ENCODE peak calls at places on chromosomes 5 and 9, in ten cellular contexts. V, C, B, X, D, N, H, Z, A and T are unnamed samples. For H3K4me1, the result is how much of the 10 kb centered on the place peaks cover.

GRCh38 chr5:145777445-145778063 is 57.6 kb downstream of the PRELID2 start:
- DNase-seq in Z (no peak), X (no peak), D (no peak), A (no peak), B (no peak), C (no peak), V (no peak), N (no peak), H (no peak), T (no peak)

GRCh38 chr5:34570721-34571379 is 85.3 kb upstream of the RAI14 start:
- DNase-seq in D (no peak), N (no peak), B (no peak), A (no peak), H (no peak), V (no peak), C (no peak), X (no peak), Z (peak), T (no peak)

GRCh38 chr5:94017579-94017978 is 276.2 kb upstream of the POU5F2 start:
- DNase-seq in Z (peak), C (no peak), V (no peak), B (no peak), A (no peak), D (no peak), N (no peak), H (no peak), X (no peak), T (no peak)

GRCh38 chr5:16265141-16265540 is 85.5 kb upstream of the MARCHF11 start:
- DNase-seq in N (no peak), H (no peak), D (no peak), A (no peak), B (no peak), V (no peak), C (no peak), Z (no peak), X (no peak), T (no peak)

GRCh38 chr9:115109486-115109885 is 8.5 kb downstream of the TNC start:
- DNase-seq in Z (peak), H (no peak), D (no peak), V (no peak), X (no peak), N (no peak), B (no peak), C (no peak), A (no peak), T (no peak)

GRCh38 chr5:170420809-170421412 is 31.7 kb upstream of the KCNMB1 start:
- DNase-seq in V (peak), Z (peak), A (peak), C (peak), N (peak), X (no peak), D (peak), H (no peak), B (peak), T (peak)

GRCh38 chr9:14315754-14316573 is 2.0 kb upstream of the NFIB start:
- DNase-seq in B (no peak), V (no peak), N (peak), A (peak), C (peak), D (peak), X (peak), H (no peak), Z (no peak), T (no peak)

GRCh38 chr9:128078504-128079434 is 10.7 kb downstream of the SLC25A25 start:
- DNase-seq in B (no peak), H (no peak), N (peak), Z (peak), V (peak), D (no peak), C (no peak), A (peak), X (no peak), T (no peak)

GRCh38 chr5:124741711-124742496 is 4.5 kb downstream of the ZNF608 start:
- DNase-seq in H (no peak), A (peak), V (peak), X (no peak), N (no peak), C (no peak), Z (peak), D (peak), B (no peak), T (peak)

GRCh38 chr9:116002181-116002580 is 151.4 kb upstream of the PAPPA start:
- DNase-seq in Z (no peak), V (no peak), D (no peak), H (no peak), X (no peak), A (no peak), B (no peak), N (no peak), C (no peak), T (no peak)

GRCh38 chr9:78238061-78239038 is 2.5 kb downstream of the CEP78 start:
- DNase-seq in N (no peak), H (no peak), X (no peak), B (no peak), Z (no peak), A (no peak), V (no peak), C (no peak), D (no peak), T (no peak)

GRCh38 chr5:172855597-172856292 is 21.7 kb downstream of the ERGIC1 start:
- DNase-seq in Z (no peak), D (no peak), H (no peak), A (no peak), V (no peak), N (no peak), B (no peak), X (peak), C (peak), T (no peak)
- H3K4me1 ChIP-seq in Z (half or more), D (under half), H (half or more), A (half or more), V (half or more), N (half or more), B (under half), X (half or more), C (half or more), T (under half)

GRCh38 chr5:95817430-95817829 is 5.1 kb downstream of the GLRX start:
- DNase-seq in Z (peak), N (no peak), C (no peak), V (no peak), B (peak), A (peak), H (no peak), X (no peak), D (no peak), T (no peak)

GRCh38 chr5:95815143-95815729 is 7.3 kb downstream of the GLRX start:
- DNase-seq in D (no peak), H (no peak), B (no peak), V (no peak), C (no peak), X (no peak), A (no peak), N (no peak), Z (no peak), T (no peak)

GRCh38 chr5:95816803-95817202 is 5.7 kb downstream of the GLRX start:
- DNase-seq in H (no peak), V (no peak), A (no peak), C (no peak), X (no peak), N (no peak), B (no peak), D (no peak), Z (no peak), T (no peak)

GRCh38 chr5:95818181-95819147 is 4.1 kb downstream of the GLRX start:
- DNase-seq in D (no peak), A (no peak), Z (no peak), B (no peak), C (peak), N (no peak), V (no peak), H (no peak), X (peak), T (peak)

GRCh38 chr5:95816341-95816740 is 6.2 kb downstream of the GLRX start:
- DNase-seq in X (no peak), C (no peak), H (no peak), B (no peak), V (no peak), N (no peak), A (no peak), Z (no peak), D (no peak), T (no peak)
- H3K4me1 ChIP-seq in X (half or more), C (half or more), H (under half), B (half or more), V (under half), N (half or more), A (under half), Z (under half), D (under half), T (half or more)

DNA sequence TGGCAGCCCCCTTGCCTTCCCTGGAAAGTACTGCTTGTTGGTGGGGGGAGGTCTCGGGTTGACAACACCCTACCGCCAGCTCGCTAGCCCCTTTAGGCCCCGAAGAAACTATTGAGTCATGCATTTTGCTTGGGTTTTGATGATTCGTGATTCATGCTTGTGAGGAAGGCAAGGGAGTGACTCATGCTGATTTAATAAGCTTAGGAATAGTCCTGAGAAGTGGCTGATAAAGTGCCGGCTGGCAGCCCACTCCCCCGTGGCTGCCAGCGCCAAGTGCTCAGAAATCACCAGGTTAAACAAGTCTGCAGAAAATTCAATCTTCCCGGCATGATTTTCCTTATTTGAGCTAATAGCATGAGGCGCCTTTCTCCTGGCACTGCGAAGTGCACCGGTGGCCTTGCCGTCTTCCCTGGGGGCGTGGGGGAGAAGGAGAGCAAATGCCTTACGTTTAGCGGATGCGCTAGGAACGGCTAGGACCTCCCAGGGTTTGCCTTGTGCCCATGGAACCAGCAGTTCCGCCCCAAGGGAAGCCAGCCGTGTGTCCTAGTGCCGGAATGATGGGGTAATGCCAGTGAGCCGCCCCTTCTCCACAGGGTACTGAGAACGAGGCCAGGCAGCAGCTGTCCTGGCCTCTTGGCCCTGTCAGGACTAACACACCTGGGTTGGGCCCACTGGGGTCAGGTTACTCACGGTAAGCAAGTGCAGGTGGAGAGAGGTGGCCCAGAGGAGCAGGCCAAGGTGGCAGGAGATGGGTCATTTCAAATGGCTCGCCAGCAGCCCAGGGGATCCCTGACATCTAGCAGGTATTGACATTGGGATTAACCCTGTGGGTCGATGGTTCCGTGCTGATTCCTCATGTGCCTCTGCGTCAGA is 151.9 kb downstream of the MACROH2A1 start:
- DNase-seq in B (no peak), A (no peak), V (no peak), X (no peak), H (peak), D (no peak), Z (peak), N (peak), C (no peak), T (no peak)
- H3K4me1 ChIP-seq in B (under half), A (under half), V (under half), X (under half), H (under half), D (under half), Z (under half), N (half or more), C (under half), T (under half)

GRCh38 chr5:137622850-137623249 is 113.0 kb downstream of the KLHL3 start:
- DNase-seq in Z (no peak), H (no peak), A (no peak), D (no peak), C (peak), V (peak), B (no peak), X (peak), N (no peak), T (no peak)
- H3K4me1 ChIP-seq in Z (under half), H (under half), A (under half), D (under half), C (under half), V (under half), B (under half), X (under half), N (under half), T (under half)

GRCh38 chr5:59035681-59036080 is 452.8 kb downstream of the RAB3C start:
- DNase-seq in B (no peak), Z (no peak), N (no peak), H (no peak), C (no peak), D (no peak), X (no peak), A (no peak), V (no peak), T (no peak)
- H3K4me1 ChIP-seq in B (under half), Z (under half), N (under half), H (under half), C (under half), D (under half), X (under half), A (under half), V (under half), T (under half)

GRCh38 chr9:133959171-133959570 is 33.0 kb downstream of the VAV2 start:
- DNase-seq in A (no peak), D (no peak), B (no peak), N (no peak), V (no peak), Z (no peak), C (peak), X (peak), H (no peak), T (peak)
- H3K4me1 ChIP-seq in A (under half), D (half or more), B (under half), N (under half), V (half or more), Z (under half), C (half or more), X (half or more), H (under half), T (half or more)

GRCh38 chr9:137167752-137168574 is 1.9 kb downstream of the LRRC26 start:
- DNase-seq in B (no peak), H (no peak), C (no peak), Z (no peak), X (no peak), N (no peak), A (peak), D (peak), V (no peak), T (no peak)
- H3K4me1 ChIP-seq in B (under half), H (under half), C (under half), Z (under half), X (under half), N (under half), A (under half), D (under half), V (under half), T (under half)